ENCODE peak calls at places on chromosomes 6 and 20, in ten cellular contexts. J is kidney epithelial cell; G is NT2/D1; L is tibial artery; O is CD8-positive, alpha-beta T cell; N is mammary epithelial cell; Y is neural progenitor cell; I is heart right ventricle; Q is breast epithelium; P is SJSA1. E is an unnamed sample. For H3K27me3, the result is how much of the 10 kb centered on the place peaks cover.

GRCh38 chr20:43536817-43537440 is 21.9 kb upstream of the SGK2 start:
- DNase-seq in J (no peak), G (no peak), L (peak), O (no peak), N (no peak), Y (no peak), I (no peak), Q (peak), P (no peak), E (no peak)

GRCh38 chr6:9482030-9482731 is 932.7 kb downstream of the TFAP2A start:
- DNase-seq in J (peak), G (no peak), L (no peak), O (no peak), N (peak), Y (no peak), I (no peak), Q (no peak), P (peak), E (no peak)

GRCh38 chr6:17589402-17590116 is 10.5 kb upstream of the FAM8A1 start:
- DNase-seq in J (peak), G (no peak), L (no peak), O (no peak), N (peak), Y (peak), I (no peak), Q (no peak), P (peak), E (no peak)

GRCh38 chr20:50303573-50304500 is 113.2 kb downstream of the CEBPB start:
- DNase-seq in J (no peak), G (no peak), L (peak), O (no peak), N (no peak), Y (no peak), I (peak), Q (no peak), P (peak), E (no peak)

GRCh38 chr6:105482227-105482839 is 79.5 kb upstream of the PREP start:
- DNase-seq in J (no peak), G (no peak), L (no peak), O (no peak), N (no peak), Y (no peak), I (peak), Q (no peak), P (peak), E (no peak)

GRCh38 chr20:37317316-37317715 is 27.9 kb downstream of the MANBAL start:
- DNase-seq in J (no peak), G (no peak), L (peak), O (no peak), N (no peak), Y (no peak), I (no peak), Q (no peak), P (no peak), E (no peak)

GRCh38 chr20:38141154-38141888 is 23.7 kb downstream of the TGM2 start:
- DNase-seq in J (no peak), G (no peak), L (peak), O (no peak), N (no peak), Y (no peak), I (no peak), Q (no peak), P (no peak), E (no peak)

GRCh38 chr6:15709665-15710269 is 46.9 kb upstream of the DTNBP1 start:
- DNase-seq in J (no peak), G (no peak), L (no peak), O (no peak), N (no peak), Y (no peak), I (no peak), Q (no peak), P (no peak), E (no peak)

GRCh38 chr20:61949714-61950630 is 115.7 kb downstream of the TAF4 start:
- DNase-seq in J (no peak), G (no peak), L (peak), O (no peak), N (no peak), Y (no peak), I (peak), Q (peak), P (no peak), E (no peak)

GRCh38 chr6:55141611-55142010 is 32.7 kb upstream of the HCRTR2 start:
- DNase-seq in J (no peak), G (no peak), L (no peak), O (no peak), N (no peak), Y (no peak), I (no peak), Q (no peak), P (no peak), E (no peak)

GRCh38 chr6:139533573-139534471 is 159.4 kb upstream of the CITED2 start:
- DNase-seq in J (peak), G (no peak), L (no peak), O (no peak), N (no peak), Y (no peak), I (no peak), Q (no peak), P (peak), E (no peak)

GRCh38 chr6:167795321-167795811 is 31.3 kb upstream of the AFDN start:
- DNase-seq in J (no peak), G (no peak), L (no peak), O (no peak), N (no peak), Y (no peak), I (no peak), Q (no peak), P (no peak), E (no peak)

GRCh38 chr20:58868795-58869194 is 16.3 kb downstream of the GNAS start:
- DNase-seq in J (no peak), G (no peak), L (no peak), O (no peak), N (no peak), Y (peak), I (no peak), Q (no peak), P (no peak), E (no peak)

GRCh38 chr20:19802492-19803158 is 44.6 kb downstream of the RIN2 start:
- DNase-seq in J (peak), G (no peak), L (no peak), O (no peak), N (peak), Y (peak), I (no peak), Q (no peak), P (no peak), E (peak)

GRCh38 chr6:100889351-100889750 is 8.2 kb upstream of the ASCC3 start:
- DNase-seq in J (no peak), G (no peak), L (no peak), O (no peak), N (no peak), Y (no peak), I (no peak), Q (no peak), P (no peak), E (no peak)

GRCh38 chr6:107626645-107627044 is 136.7 kb downstream of the SOBP start:
- DNase-seq in J (no peak), G (no peak), L (no peak), O (no peak), N (no peak), Y (peak), I (no peak), Q (no peak), P (no peak), E (no peak)

GRCh38 chr6:89954721-89955148 is 60.5 kb downstream of the GJA10 start:
- DNase-seq in J (no peak), G (no peak), L (no peak), O (no peak), N (no peak), Y (no peak), I (no peak), Q (no peak), P (no peak), E (no peak)

DNA sequence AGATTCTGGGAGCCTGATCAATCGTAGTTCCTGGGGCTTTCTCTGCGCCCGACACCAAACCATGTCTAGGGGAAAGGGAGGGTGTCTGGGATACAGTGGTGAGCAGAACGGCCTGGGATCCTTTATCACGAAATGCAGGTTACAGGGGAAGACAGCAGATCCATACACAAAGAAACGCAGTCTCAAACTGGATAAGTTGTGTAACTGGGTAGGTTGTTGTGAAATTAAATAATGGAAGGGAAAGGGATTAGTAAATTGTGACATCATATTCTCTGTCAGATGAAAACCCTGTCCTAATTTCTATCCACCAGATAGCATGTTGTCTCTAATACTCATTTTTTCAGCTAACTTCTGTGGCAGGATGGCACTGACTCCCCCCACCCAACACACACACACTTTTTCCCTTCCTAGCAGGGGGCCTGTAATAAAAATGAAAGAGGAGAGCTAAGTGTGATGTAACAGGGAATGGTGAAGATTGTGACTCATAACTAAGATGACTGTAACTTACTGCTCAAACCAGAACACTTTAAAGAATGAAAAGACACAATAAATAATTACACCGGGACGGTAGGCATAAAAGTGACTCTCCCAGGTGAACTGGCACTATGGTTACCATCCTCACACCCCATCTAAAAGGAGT is 758 bp upstream of the TRPC4AP start:
- DNase-seq in J (peak), G (no peak), L (no peak), O (no peak), N (peak), Y (no peak), I (no peak), Q (no peak), P (peak), E (no peak)
- H3K4me3 ChIP-seq in J (no peak), G (peak), L (peak), O (peak), N (peak), Y (peak), I (peak), Q (peak), P (peak), E (peak)

DNA sequence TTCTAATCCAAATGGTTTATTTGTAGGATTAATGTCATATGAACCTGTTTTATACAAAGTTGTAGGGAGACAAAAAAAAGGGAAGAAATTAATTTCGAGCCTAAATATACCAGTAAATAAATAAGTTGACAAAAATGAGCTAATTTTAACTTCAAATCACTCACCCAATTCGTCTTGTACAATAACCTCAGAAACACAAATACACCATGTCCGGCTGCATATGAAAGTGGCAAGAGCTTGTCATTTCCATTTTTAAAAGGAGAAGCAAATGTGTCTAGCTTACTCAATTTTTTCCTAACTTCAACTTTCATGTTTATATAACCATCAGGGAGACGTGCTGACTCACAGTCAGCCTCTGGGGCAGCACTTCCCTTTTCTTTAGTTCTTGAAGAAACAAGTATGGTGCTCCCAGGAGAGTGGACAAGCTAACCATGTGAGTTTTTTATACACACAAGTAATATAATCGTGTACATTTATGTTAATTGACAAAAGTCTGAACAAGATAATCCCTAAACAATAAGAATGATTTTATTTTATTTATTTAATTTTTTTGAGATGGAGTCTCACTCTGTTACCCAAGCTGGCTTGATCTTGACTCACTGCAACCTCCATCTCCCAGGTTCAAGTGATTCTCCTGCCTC is 55.5 kb upstream of the SGK1 start:
- DNase-seq in J (peak), G (no peak), L (peak), O (no peak), N (peak), Y (no peak), I (no peak), Q (no peak), P (peak), E (no peak)
- H3K27me3 ChIP-seq in J (under half), G (under half), L (under half), O (under half), N (under half), Y (under half), I (under half), Q (under half), P (under half), E (under half)

GRCh38 chr6:1388927-1389790 is at the start of gene FOXF2:
- DNase-seq in J (no peak), G (no peak), L (no peak), O (no peak), N (no peak), Y (peak), I (no peak), Q (no peak), P (peak), E (peak)

GRCh38 chr6:1386310-1386709 is 3.1 kb upstream of the FOXF2 start:
- DNase-seq in J (no peak), G (no peak), L (no peak), O (no peak), N (no peak), Y (no peak), I (no peak), Q (no peak), P (peak), E (peak)

GRCh38 chr6:1389791-1390070 is 355 bp downstream of the FOXF2 start:
- DNase-seq in J (no peak), G (no peak), L (no peak), O (no peak), N (no peak), Y (peak), I (no peak), Q (no peak), P (no peak), E (no peak)

GRCh38 chr6:1388081-1388926 is 1.1 kb upstream of the FOXF2 start:
- DNase-seq in J (no peak), G (no peak), L (no peak), O (no peak), N (no peak), Y (peak), I (no peak), Q (no peak), P (peak), E (peak)

GRCh38 chr6:1387632-1388031 is 1.7 kb upstream of the FOXF2 start:
- DNase-seq in J (no peak), G (no peak), L (no peak), O (no peak), N (no peak), Y (peak), I (no peak), Q (no peak), P (peak), E (peak)
- H3K4me3 ChIP-seq in J (no peak), G (no peak), L (no peak), O (no peak), N (no peak), Y (no peak), I (no peak), Q (no peak), P (peak), E (no peak)

GRCh38 chr6:43773981-43774775 is 4.2 kb downstream of the VEGFA start:
- DNase-seq in J (no peak), G (no peak), L (no peak), O (no peak), N (no peak), Y (no peak), I (no peak), Q (no peak), P (peak), E (no peak)

GRCh38 chr6:43772571-43773049 is 2.6 kb downstream of the VEGFA start:
- DNase-seq in J (no peak), G (no peak), L (no peak), O (no peak), N (no peak), Y (peak), I (peak), Q (no peak), P (no peak), E (peak)

GRCh38 chr6:43774776-43775583 is 5.0 kb downstream of the VEGFA start:
- DNase-seq in J (no peak), G (no peak), L (peak), O (peak), N (peak), Y (peak), I (peak), Q (peak), P (peak), E (peak)

GRCh38 chr6:43771858-43772570 is 2.0 kb downstream of the VEGFA start:
- DNase-seq in J (no peak), G (no peak), L (peak), O (no peak), N (peak), Y (peak), I (peak), Q (peak), P (peak), E (peak)

GRCh38 chr6:43773050-43773956 is 3.3 kb downstream of the VEGFA start:
- DNase-seq in J (no peak), G (no peak), L (no peak), O (no peak), N (peak), Y (peak), I (peak), Q (no peak), P (peak), E (peak)
- H3K27me3 ChIP-seq in J (under half), G (under half), L (under half), O (under half), N (under half), Y (under half), I (under half), Q (under half), P (under half), E (under half)

GRCh38 chr20:53643031-53643832 is 49.6 kb upstream of the ZNF217 start:
- DNase-seq in J (peak), G (no peak), L (no peak), O (peak), N (peak), Y (no peak), I (no peak), Q (no peak), P (peak), E (no peak)
- H3K4me3 ChIP-seq in J (no peak), G (no peak), L (no peak), O (peak), N (no peak), Y (no peak), I (no peak), Q (peak), P (no peak), E (no peak)

GRCh38 chr20:60749804-60750602 is 502.1 kb upstream of the CDH4 start:
- DNase-seq in J (no peak), G (no peak), L (no peak), O (no peak), N (no peak), Y (no peak), I (no peak), Q (no peak), P (no peak), E (peak)
- H3K27me3 ChIP-seq in J (under half), G (under half), L (under half), O (under half), N (under half), Y (under half), I (under half), Q (under half), P (under half), E (under half)